ENCODE peak calls at places on chromosomes 2 and 18, in seven cellular contexts. N is HCT116, C is HepG2, G is K562, A is endothelial cell of umbilical vein, Q is H1, O is GM12878. U is an unnamed sample.

GRCh38 chr2:96554293-96555145 is 18.0 kb downstream of the ARID5A start:
- DNase-seq in N (peak; percentile 26), C (peak; percentile 44), G (peak; percentile 61), A (peak; percentile 65), Q (no peak), O (no peak), U (no peak)

GRCh38 chr2:72291059-72291458 is 143.4 kb upstream of the CYP26B1 start:
- DNase-seq in N (no peak), C (no peak), G (no peak), A (peak; percentile 16), Q (no peak), O (no peak), U (no peak)

GRCh38 chr2:39515273-39515896 is 78.3 kb upstream of the MAP4K3 start:
- DNase-seq in N (no peak), C (peak; percentile 86), G (peak; percentile 64), A (no peak), Q (no peak), O (no peak), U (no peak)

GRCh38 chr2:40487592-40487991 is 35.7 kb upstream of the SLC8A1 start:
- DNase-seq in N (no peak), C (no peak), G (no peak), A (no peak), Q (no peak), O (no peak), U (no peak)

GRCh38 chr2:148876190-148876588 is 1.2 kb downstream of the KIF5C start:
- DNase-seq in N (no peak), C (no peak), G (no peak), A (no peak), Q (no peak), O (no peak), U (no peak)

GRCh38 chr18:45588284-45588683 is 27.0 kb upstream of the SLC14A2 start:
- DNase-seq in N (no peak), C (no peak), G (no peak), A (no peak), Q (no peak), O (no peak), U (no peak)

GRCh38 chr2:202339052-202339870 is 36.9 kb upstream of the BMPR2 start:
- DNase-seq in N (no peak), C (peak; percentile 87), G (no peak), A (peak; percentile 80), Q (no peak), O (no peak), U (no peak)

GRCh38 chr2:178804791-178805190 is 2.4 kb downstream of the TTN start:
- DNase-seq in N (peak; percentile 39), C (peak; percentile 22), G (peak; percentile 58), A (no peak), Q (no peak), O (no peak), U (no peak)

GRCh38 chr2:63055510-63056308 is 5.1 kb downstream of the OTX1 start:
- DNase-seq in N (no peak), C (no peak), G (no peak), A (no peak), Q (no peak), O (no peak), U (no peak)

GRCh38 chr2:20507166-20507692 is 60.4 kb downstream of the RHOB start:
- DNase-seq in N (no peak), C (no peak), G (no peak), A (no peak), Q (no peak), O (peak; percentile 62), U (no peak)

GRCh38 chr2:33226546-33226945 is 249.9 kb upstream of the RASGRP3 start:
- DNase-seq in N (no peak), C (no peak), G (peak; percentile 21), A (no peak), Q (no peak), O (no peak), U (no peak)

GRCh38 chr2:178512491-178512890 is 32.2 kb downstream of the PLEKHA3 start:
- DNase-seq in N (no peak), C (no peak), G (no peak), A (no peak), Q (no peak), O (no peak), U (no peak)

GRCh38 chr2:7007846-7008741 is 90.9 kb downstream of the RNF144A start:
- DNase-seq in N (no peak), C (no peak), G (peak; percentile 86), A (peak; percentile 47), Q (no peak), O (peak; percentile 16), U (no peak)

GRCh38 chr18:52348209-52348608 is 8.2 kb downstream of the DCC start:
- DNase-seq in N (no peak), C (peak; percentile 28), G (peak; percentile 11), A (no peak), Q (no peak), O (no peak), U (no peak)

GRCh38 chr2:182864949-182865348 is 1.5 kb downstream of the FRZB start:
- DNase-seq in N (no peak), C (no peak), G (no peak), A (no peak), Q (no peak), O (no peak), U (no peak)

GRCh38 chr2:121075641-121076500 is 209.1 kb downstream of the TFCP2L1 start:
- DNase-seq in N (no peak), C (no peak), G (no peak), A (no peak), Q (no peak), O (no peak), U (no peak)

GRCh38 chr2:125318740-125319139 is 1293.7 kb downstream of the CNTNAP5 start:
- DNase-seq in N (no peak), C (no peak), G (no peak), A (no peak), Q (no peak), O (no peak), U (no peak)

GRCh38 chr18:6672909-6673308 is 56.6 kb upstream of the ARHGAP28 start:
- DNase-seq in N (no peak), C (no peak), G (no peak), A (no peak), Q (no peak), O (no peak), U (no peak)

GRCh38 chr18:68772268-68772667 is 25.6 kb upstream of the CCDC102B start:
- DNase-seq in N (no peak), C (no peak), G (no peak), A (no peak), Q (no peak), O (no peak), U (no peak)

GRCh38 chr2:195531754-195532153 is 125.3 kb upstream of the SLC39A10 start:
- DNase-seq in N (no peak), C (no peak), G (no peak), A (no peak), Q (no peak), O (no peak), U (no peak)

GRCh38 chr2:212330263-212330662 is 208.3 kb downstream of the ERBB4 start:
- DNase-seq in N (no peak), C (no peak), G (no peak), A (no peak), Q (no peak), O (no peak), U (no peak)

GRCh38 chr2:85161626-85161960 is 28.4 kb downstream of the TCF7L1 start:
- DNase-seq in N (no peak), C (no peak), G (no peak), A (no peak), Q (no peak), O (no peak), U (no peak)

GRCh38 chr2:62140785-62141740 is 54.9 kb upstream of the B3GNT2 start:
- DNase-seq in N (no peak), C (no peak), G (no peak), A (no peak), Q (no peak), O (peak; percentile 85), U (no peak)

GRCh38 chr18:24792164-24792563 is 331.7 kb downstream of the HRH4 start:
- DNase-seq in N (no peak), C (no peak), G (no peak), A (no peak), Q (no peak), O (no peak), U (no peak)
- TF ChIP-seq POLR2AphosphoS5 in N (no peak), C (no peak), G (no peak), A (no peak), Q (no peak), O (no peak), U (no peak)

GRCh38 chr2:237596518-237596855 is 6.0 kb upstream of the RAB17 start:
- DNase-seq in N (no peak), C (no peak), G (no peak), A (no peak), Q (no peak), O (no peak), U (no peak)

GRCh38 chr2:237592425-237592980 is 2.0 kb upstream of the RAB17 start:
- DNase-seq in N (no peak), C (no peak), G (no peak), A (no peak), Q (no peak), O (no peak), U (no peak)

GRCh38 chr2:237593596-237594310 is 3.2 kb upstream of the RAB17 start:
- DNase-seq in N (no peak), C (no peak), G (no peak), A (no peak), Q (no peak), O (no peak), U (no peak)

GRCh38 chr2:237593036-237593435 is 2.5 kb upstream of the RAB17 start:
- DNase-seq in N (no peak), C (no peak), G (no peak), A (no peak), Q (no peak), O (no peak), U (no peak)

DNA sequence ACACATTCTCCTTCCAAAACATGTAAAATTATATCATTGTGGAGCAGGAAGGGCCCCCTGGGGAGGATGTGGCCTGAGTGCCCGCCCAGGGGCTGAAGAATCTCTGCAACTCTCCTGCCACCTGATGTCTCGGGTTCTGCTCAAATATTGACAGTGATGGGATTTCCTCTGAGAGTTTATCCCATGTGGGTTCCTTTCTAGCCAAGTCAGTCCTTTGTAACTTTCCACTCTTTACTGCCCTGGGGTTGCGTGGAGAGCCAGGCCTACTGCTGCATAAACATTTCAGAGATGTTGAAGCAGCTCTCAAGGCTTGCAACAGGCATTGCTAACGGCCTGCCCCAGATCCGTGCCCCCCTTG is 4.0 kb upstream of the RAB17 start:
- DNase-seq in N (no peak), C (peak; percentile 85), G (no peak), A (peak; percentile 25), Q (no peak), O (no peak), U (no peak)
- H3K9ac ChIP-seq in N (no peak overlapping the region), C (peak overlapping the region; percentile 41), G (no peak overlapping the region), A (no peak overlapping the region), Q (no peak overlapping the region), O (no peak overlapping the region), U (no peak overlapping the region)

GRCh38 chr2:232876071-232876977 is 6.3 kb downstream of the SNORC start:
- DNase-seq in N (no peak), C (no peak), G (no peak), A (no peak), Q (no peak), O (no peak), U (no peak)
- TF ChIP-seq EZH2 in N (no peak), C (no peak), G (no peak), A (peak; percentile 41), Q (no peak), O (no peak), U (no peak)

DNA sequence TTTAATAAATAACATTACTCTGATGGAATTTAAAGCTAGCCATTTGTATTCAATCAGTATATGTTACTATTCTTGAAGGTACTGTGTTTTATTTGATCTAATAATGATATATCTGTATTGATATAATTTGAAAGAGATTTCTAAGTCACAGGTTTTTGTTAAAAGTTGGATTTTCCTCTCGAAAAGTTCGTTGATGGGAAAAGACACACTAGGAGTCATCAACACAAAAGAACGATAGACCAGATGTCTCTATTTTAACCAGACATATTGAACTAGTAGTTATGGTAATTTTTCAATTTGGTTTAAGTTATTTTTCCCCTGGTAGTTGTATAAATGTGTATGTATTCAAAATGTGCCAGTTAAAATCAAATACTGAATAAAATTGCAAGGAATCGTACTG is 2.5 kb downstream of the ASXL3 start:
- DNase-seq in N (no peak), C (no peak), G (no peak), A (no peak), Q (no peak), O (no peak), U (no peak)
- TF ChIP-seq POLR2AphosphoS5 in N (no peak), C (no peak), G (no peak), A (no peak), Q (no peak), O (no peak), U (no peak)